ENCODE peak calls at places on chromosomes 6 and 20, in four cellular contexts. T, Q, U and H are unnamed samples.
A peak's percentile ranks its signal among the peaks of the same experiment; 100 is the strongest.

GRCh38 chr6:65955034-65955433 is 248.0 kb upstream of the EYS start:
- DNase-seq in U (no peak), Q (no peak), T (no peak), H (no peak)

GRCh38 chr20:6708010-6708409 is 59.5 kb upstream of the BMP2 start:
- DNase-seq in Q (no peak), T (peak; percentile 69), U (no peak), H (peak; percentile 11)

GRCh38 chr20:50713677-50714101 is 17.7 kb upstream of the PARD6B start:
- DNase-seq in Q (no peak), U (no peak), T (no peak), H (no peak)

GRCh38 chr6:30836957-30837356 is 47.4 kb upstream of the DDR1 start:
- DNase-seq in U (no peak), T (no peak), Q (no peak), H (no peak)

GRCh38 chr6:16723833-16724232 is 37.4 kb downstream of the ATXN1 start:
- DNase-seq in T (no peak), U (no peak), Q (no peak), H (peak; percentile 47)

GRCh38 chr6:76441850-76442249 is 369.4 kb upstream of the IMPG1 start:
- DNase-seq in U (no peak), Q (no peak), T (no peak), H (no peak)

GRCh38 chr20:6768228-6769185 is 1.0 kb downstream of the BMP2 start:
- DNase-seq in T (peak; percentile 67), Q (no peak), U (no peak), H (no peak)

GRCh38 chr6:125804264-125804663 is 13.5 kb downstream of the NCOA7 start:
- DNase-seq in Q (no peak), U (no peak), T (no peak), H (no peak)

GRCh38 chr6:32154514-32155161 is 697 bp downstream of the PPT2 start:
- DNase-seq in T (peak; percentile 83), Q (no peak), U (peak; percentile 74), H (peak; percentile 82)

GRCh38 chr6:103036846-103037245 is 1643.3 kb downstream of the GRIK2 start:
- DNase-seq in U (no peak), Q (no peak), T (no peak), H (no peak)

GRCh38 chr6:88914885-88915598 is 48.4 kb downstream of the RNGTT start:
- DNase-seq in T (no peak), U (no peak), Q (no peak), H (no peak)

GRCh38 chr6:69894578-69895347 is 28.4 kb downstream of the COL19A1 start:
- DNase-seq in U (no peak), T (no peak), Q (no peak), H (peak; percentile 98)

GRCh38 chr20:14609328-14610221 is 272.2 kb upstream of the FLRT3 start:
- DNase-seq in U (no peak), T (no peak), Q (no peak), H (no peak)

GRCh38 chr6:137570307-137570832 is 76.2 kb upstream of the OLIG3 start:
- DNase-seq in T (no peak), U (no peak), Q (no peak), H (no peak)

GRCh38 chr20:32761831-32762753 is at the start of gene DNMT3B:
- DNase-seq in T (peak; percentile 83), Q (no peak), U (peak; percentile 61), H (peak; percentile 93)

GRCh38 chr6:146028835-146029572 is at the start of gene GRM1:
- DNase-seq in T (no peak), Q (no peak), U (no peak), H (no peak)

GRCh38 chr6:138005846-138006245 is 101.4 kb downstream of the PERP start:
- DNase-seq in Q (no peak), U (no peak), T (no peak), H (no peak)

GRCh38 chr6:81761197-81761596 is 8.7 kb upstream of the TENT5A start:
- DNase-seq in U (no peak), Q (no peak), T (no peak), H (no peak)

GRCh38 chr20:32674362-32674789 is 635 bp upstream of the C20orf203 start:
- DNase-seq in U (peak; percentile 59), T (no peak), Q (no peak), H (peak; percentile 77)

GRCh38 chr6:106525111-106525884 is 104.0 kb downstream of the RTN4IP1 start:
- DNase-seq in Q (no peak), T (no peak), U (peak; percentile 53), H (no peak)
- H3K4me1 ChIP-seq in Q (no peaks in the 10 kb centered on the region), T (no peaks in the 10 kb centered on the region), U (peaks cover 17% of the 10 kb centered on the region), H (no peaks in the 10 kb centered on the region)

DNA sequence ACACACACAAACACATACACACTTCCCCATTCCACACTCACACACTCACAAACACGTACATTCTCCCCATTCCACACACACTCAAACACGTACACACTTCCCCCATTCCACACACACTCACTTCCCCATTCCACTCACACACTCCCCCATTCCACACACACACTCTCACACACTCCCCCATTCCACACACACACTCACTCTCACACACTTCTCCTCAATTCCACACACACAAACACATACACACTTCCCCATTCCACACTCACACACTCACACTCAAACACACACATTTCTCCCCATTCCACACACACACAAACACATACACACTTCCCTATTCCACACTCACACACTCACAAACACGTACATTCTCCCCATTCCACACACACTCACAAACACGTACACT is 8.7 kb upstream of the OSBPL2 start:
- DNase-seq in T (no peak), Q (no peak), U (no peak), H (no peak)
- H3K27me3 ChIP-seq in T (peaks cover 80% of the 10 kb centered on the region), Q (no peaks in the 10 kb centered on the region), U (no peaks in the 10 kb centered on the region), H (peaks cover 12% of the 10 kb centered on the region)

GRCh38 chr20:48708630-48709029 is 119.2 kb downstream of the PREX1 start:
- DNase-seq in Q (no peak), U (no peak), T (peak; percentile 47), H (no peak)

GRCh38 chr20:48706116-48706656 is 121.6 kb downstream of the PREX1 start:
- DNase-seq in Q (no peak), T (peak; percentile 61), U (no peak), H (no peak)

GRCh38 chr20:48705208-48706115 is 122.3 kb downstream of the PREX1 start:
- DNase-seq in U (no peak), T (no peak), Q (no peak), H (no peak)

GRCh38 chr20:48708116-48708515 is 119.7 kb downstream of the PREX1 start:
- DNase-seq in T (peak; percentile 48), U (no peak), Q (no peak), H (no peak)

GRCh38 chr20:48706710-48707339 is 121.0 kb downstream of the PREX1 start:
- DNase-seq in T (peak; percentile 94), Q (no peak), U (peak; percentile 56), H (no peak)
- H3K4me1 ChIP-seq in T (peaks cover 82% of the 10 kb centered on the region), Q (peaks cover 35% of the 10 kb centered on the region), U (peaks cover 9% of the 10 kb centered on the region), H (no peaks in the 10 kb centered on the region)

GRCh38 chr20:22577515-22578220 is 6.7 kb downstream of the FOXA2 start:
- DNase-seq in U (no peak), T (no peak), Q (no peak), H (no peak)
- H3K27me3 ChIP-seq in U (no peaks in the 10 kb centered on the region), T (peaks cover 97% of the 10 kb centered on the region), Q (no peaks in the 10 kb centered on the region), H (no peaks in the 10 kb centered on the region)

GRCh38 chr6:27290065-27290849 is 21.8 kb downstream of the POM121L2 start:
- DNase-seq in T (no peak), Q (no peak), U (no peak), H (no peak)
- H3K4me1 ChIP-seq in T (no peaks in the 10 kb centered on the region), Q (no peaks in the 10 kb centered on the region), U (no peaks in the 10 kb centered on the region), H (no peaks in the 10 kb centered on the region)